ENCODE peak calls at places on chromosomes 7 and 10, in seven cellular contexts. One of them, this sample, is unnamed.

GRCh38 chr7:87517136-87517805 is 41.8 kb upstream of the ABCB4 start:
- DNase-seq in breast epithelium: no peak
- DNase-seq in NB4: peak
- DNase-seq in right lobe of liver: no peak
- DNase-seq in A549: no peak
- DNase-seq in tibial nerve: no peak
- DNase-seq in upper lobe of left lung: no peak
- DNase-seq in this sample: no peak

GRCh38 chr10:43237631-43238446 is 29.0 kb downstream of the RASGEF1A start:
- DNase-seq in breast epithelium: no peak
- DNase-seq in NB4: no peak
- DNase-seq in right lobe of liver: peak
- DNase-seq in A549: no peak
- DNase-seq in tibial nerve: no peak
- DNase-seq in upper lobe of left lung: no peak
- DNase-seq in this sample: no peak

GRCh38 chr7:150368098-150368883 is at the start of gene REPIN1:
- DNase-seq in breast epithelium: peak
- DNase-seq in NB4: peak
- DNase-seq in right lobe of liver: peak
- DNase-seq in A549: peak
- DNase-seq in tibial nerve: peak
- DNase-seq in upper lobe of left lung: peak
- DNase-seq in this sample: peak

GRCh38 chr10:126598009-126598408 is 72.5 kb downstream of the C10orf90 start:
- DNase-seq in breast epithelium: no peak
- DNase-seq in NB4: peak
- DNase-seq in right lobe of liver: no peak
- DNase-seq in A549: peak
- DNase-seq in tibial nerve: no peak
- DNase-seq in upper lobe of left lung: peak
- DNase-seq in this sample: peak

GRCh38 chr7:155027879-155028278 is 25.0 kb upstream of the PAXIP1 start:
- DNase-seq in breast epithelium: no peak
- DNase-seq in NB4: no peak
- DNase-seq in right lobe of liver: no peak
- DNase-seq in A549: no peak
- DNase-seq in tibial nerve: no peak
- DNase-seq in upper lobe of left lung: no peak
- DNase-seq in this sample: no peak

GRCh38 chr10:42989481-42989921 is 87.4 kb upstream of the RET start:
- DNase-seq in breast epithelium: no peak
- DNase-seq in NB4: peak
- DNase-seq in right lobe of liver: peak
- DNase-seq in A549: no peak
- DNase-seq in tibial nerve: no peak
- DNase-seq in upper lobe of left lung: no peak
- DNase-seq in this sample: no peak

GRCh38 chr10:5297466-5297865 is 67.3 kb upstream of the UCN3 start:
- DNase-seq in breast epithelium: no peak
- DNase-seq in NB4: peak
- DNase-seq in right lobe of liver: no peak
- DNase-seq in A549: no peak
- DNase-seq in tibial nerve: no peak
- DNase-seq in upper lobe of left lung: peak
- DNase-seq in this sample: no peak

GRCh38 chr10:106111241-106111640 is 1053.3 kb downstream of the SORCS1 start:
- DNase-seq in breast epithelium: no peak
- DNase-seq in NB4: no peak
- DNase-seq in right lobe of liver: no peak
- DNase-seq in A549: no peak
- DNase-seq in tibial nerve: no peak
- DNase-seq in upper lobe of left lung: no peak
- DNase-seq in this sample: no peak

GRCh38 chr7:105768117-105768516 is 108.3 kb downstream of the ATXN7L1 start:
- DNase-seq in breast epithelium: no peak
- DNase-seq in NB4: no peak
- DNase-seq in right lobe of liver: no peak
- DNase-seq in A549: no peak
- DNase-seq in tibial nerve: no peak
- DNase-seq in upper lobe of left lung: no peak
- DNase-seq in this sample: no peak

DNA sequence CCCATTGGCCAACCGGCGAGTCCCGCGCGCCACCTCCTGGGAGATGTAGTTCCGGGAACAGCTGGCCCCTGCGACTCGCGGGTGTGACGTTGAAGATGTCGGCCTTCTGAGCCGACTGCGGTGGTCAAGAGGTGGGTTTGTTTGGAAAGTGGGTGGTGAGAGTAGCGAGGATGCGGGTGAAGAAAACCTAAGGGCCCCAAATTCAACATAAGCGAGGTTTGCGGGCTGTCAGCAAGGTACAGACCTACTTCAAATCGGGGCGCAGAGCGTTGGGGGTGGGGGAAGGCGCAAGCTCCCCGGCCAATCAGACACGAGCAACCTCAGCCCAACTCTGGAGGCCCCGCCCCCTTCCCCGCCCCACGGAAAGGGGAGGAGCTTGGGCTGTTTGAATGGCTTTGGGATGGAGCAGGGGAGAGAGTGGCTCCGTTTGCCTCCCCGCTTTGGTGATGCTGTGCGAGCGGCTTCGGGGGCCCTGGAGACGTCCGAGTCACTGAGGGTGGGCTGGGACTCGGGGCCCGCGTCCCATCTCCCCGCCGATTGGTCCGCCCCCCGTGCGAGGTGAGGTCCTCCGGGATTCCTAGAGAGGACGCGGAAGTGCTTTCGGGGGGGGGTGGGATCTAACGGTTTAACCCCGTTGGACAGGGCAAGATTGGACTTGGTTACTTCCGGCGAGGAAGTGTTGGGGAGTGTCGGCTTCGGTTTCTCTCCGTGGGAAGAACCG is at the start of gene ZKSCAN5:
- DNase-seq in breast epithelium: peak
- DNase-seq in NB4: peak
- DNase-seq in right lobe of liver: peak
- DNase-seq in A549: peak
- DNase-seq in tibial nerve: peak
- DNase-seq in upper lobe of left lung: peak
- DNase-seq in this sample: peak
- TF ChIP-seq POLR2A in breast epithelium: peak
- TF ChIP-seq POLR2A in NB4: peak
- TF ChIP-seq POLR2A in right lobe of liver: peak
- TF ChIP-seq POLR2A in A549: peak
- TF ChIP-seq POLR2A in tibial nerve: peak
- TF ChIP-seq POLR2A in upper lobe of left lung: peak
- TF ChIP-seq POLR2A in this sample: peak

DNA sequence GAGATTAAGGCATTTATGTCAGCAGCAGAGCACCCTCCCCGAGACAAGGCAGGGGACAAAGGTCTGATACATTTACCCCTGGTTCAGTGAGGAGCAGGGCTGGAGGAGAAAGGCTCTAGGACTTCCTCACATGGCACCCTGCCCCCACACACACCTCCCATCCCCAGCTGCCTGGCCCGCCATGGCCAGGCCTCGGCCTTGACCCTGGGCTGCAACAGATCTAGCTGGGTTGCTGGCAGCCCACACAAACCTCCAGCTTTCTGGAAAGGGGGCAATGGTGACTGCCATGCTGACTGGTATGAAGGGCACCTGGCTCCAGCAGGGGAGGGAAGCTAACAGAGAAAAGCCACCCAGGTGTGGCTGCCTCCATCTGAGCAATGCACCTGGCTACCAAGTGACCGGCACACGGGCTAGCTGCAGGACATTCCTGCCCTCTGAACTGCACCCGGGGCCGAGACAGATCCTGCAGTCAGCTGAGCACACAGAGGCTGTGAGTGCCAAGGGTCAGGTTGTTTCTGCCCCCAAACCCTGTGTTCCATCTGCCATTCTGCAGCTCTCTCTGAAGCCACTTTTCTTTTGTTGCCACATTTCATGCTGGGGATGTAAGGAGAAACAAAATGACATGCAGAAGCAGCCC is 85.8 kb upstream of the LRRC18 start:
- DNase-seq in breast epithelium: no peak
- DNase-seq in NB4: no peak
- DNase-seq in right lobe of liver: peak
- DNase-seq in A549: no peak
- DNase-seq in tibial nerve: no peak
- DNase-seq in upper lobe of left lung: no peak
- DNase-seq in this sample: no peak
- TF ChIP-seq POLR2A in breast epithelium: no peak
- TF ChIP-seq POLR2A in NB4: no peak
- TF ChIP-seq POLR2A in right lobe of liver: no peak
- TF ChIP-seq POLR2A in A549: no peak
- TF ChIP-seq POLR2A in tibial nerve: no peak
- TF ChIP-seq POLR2A in upper lobe of left lung: no peak
- TF ChIP-seq POLR2A in this sample: no peak

GRCh38 chr10:125159932-125160855 is at the start of gene CTBP2:
- DNase-seq in breast epithelium: peak
- DNase-seq in NB4: peak
- DNase-seq in right lobe of liver: peak
- DNase-seq in A549: peak
- DNase-seq in tibial nerve: no peak
- DNase-seq in upper lobe of left lung: peak
- DNase-seq in this sample: peak
- TF ChIP-seq POLR2A in breast epithelium: no peak
- TF ChIP-seq POLR2A in NB4: no peak
- TF ChIP-seq POLR2A in right lobe of liver: no peak
- TF ChIP-seq POLR2A in A549: peak
- TF ChIP-seq POLR2A in tibial nerve: no peak
- TF ChIP-seq POLR2A in upper lobe of left lung: peak
- TF ChIP-seq POLR2A in this sample: peak

DNA sequence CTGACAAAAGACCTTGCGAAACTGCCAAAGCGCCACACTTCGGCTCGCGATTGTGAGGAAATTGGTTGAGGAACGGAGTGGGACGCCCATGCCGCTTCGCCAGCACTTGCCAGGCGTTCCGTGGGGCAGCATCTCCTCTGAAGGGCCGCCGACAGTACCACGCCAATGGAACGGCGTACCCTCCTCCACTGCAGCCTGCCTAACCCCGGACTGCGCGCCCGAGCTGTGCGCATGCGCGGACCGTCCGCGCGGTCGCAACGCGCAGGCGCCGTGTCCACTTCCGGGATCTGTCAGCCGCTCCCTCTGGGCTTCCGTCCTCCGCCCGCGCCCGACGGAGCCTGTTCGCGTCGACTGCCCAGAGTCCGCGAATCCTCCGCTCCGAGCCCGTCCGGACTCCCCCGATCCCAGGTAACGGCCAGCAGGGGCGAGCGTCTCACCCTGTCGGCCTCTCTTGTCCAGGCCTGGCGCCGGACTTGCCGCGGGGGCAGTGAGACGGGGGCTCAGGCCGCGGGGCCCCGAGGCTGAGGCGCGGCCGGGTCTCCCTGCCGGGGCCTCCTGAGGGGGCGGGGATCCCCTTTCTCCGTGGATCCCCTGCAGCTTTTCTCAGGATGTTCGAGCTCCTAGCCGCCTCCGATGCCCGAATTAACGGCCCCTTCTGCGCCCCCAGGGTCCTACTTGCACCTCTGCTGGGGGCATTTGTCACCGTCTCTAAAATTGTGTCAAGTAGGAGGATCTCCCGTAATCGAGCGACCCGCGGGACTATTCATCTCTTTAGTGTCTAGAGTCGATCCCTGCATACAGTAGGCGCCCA is at the start of gene ARPC1A:
- DNase-seq in breast epithelium: peak
- DNase-seq in NB4: peak
- DNase-seq in right lobe of liver: peak
- DNase-seq in A549: peak
- DNase-seq in tibial nerve: peak
- DNase-seq in upper lobe of left lung: peak
- DNase-seq in this sample: peak
- TF ChIP-seq POLR2A in breast epithelium: peak
- TF ChIP-seq POLR2A in NB4: peak
- TF ChIP-seq POLR2A in right lobe of liver: peak
- TF ChIP-seq POLR2A in A549: peak
- TF ChIP-seq POLR2A in tibial nerve: peak
- TF ChIP-seq POLR2A in upper lobe of left lung: peak
- TF ChIP-seq POLR2A in this sample: peak

GRCh38 chr7:80662252-80662651 is 23.8 kb downstream of the CD36 start:
- DNase-seq in breast epithelium: no peak
- DNase-seq in NB4: no peak
- DNase-seq in right lobe of liver: no peak
- DNase-seq in A549: no peak
- DNase-seq in tibial nerve: no peak
- DNase-seq in upper lobe of left lung: no peak
- DNase-seq in this sample: no peak

GRCh38 chr7:80661729-80662128 is 23.3 kb downstream of the CD36 start:
- DNase-seq in breast epithelium: no peak
- DNase-seq in NB4: peak
- DNase-seq in right lobe of liver: no peak
- DNase-seq in A549: no peak
- DNase-seq in tibial nerve: no peak
- DNase-seq in upper lobe of left lung: no peak
- DNase-seq in this sample: no peak

GRCh38 chr7:80660939-80661338 is 22.5 kb downstream of the CD36 start:
- DNase-seq in breast epithelium: no peak
- DNase-seq in NB4: no peak
- DNase-seq in right lobe of liver: no peak
- DNase-seq in A549: no peak
- DNase-seq in tibial nerve: no peak
- DNase-seq in upper lobe of left lung: no peak
- DNase-seq in this sample: no peak

GRCh38 chr7:80666376-80666775 is 27.9 kb downstream of the CD36 start:
- DNase-seq in breast epithelium: no peak
- DNase-seq in NB4: no peak
- DNase-seq in right lobe of liver: no peak
- DNase-seq in A549: no peak
- DNase-seq in tibial nerve: no peak
- DNase-seq in upper lobe of left lung: no peak
- DNase-seq in this sample: no peak

GRCh38 chr7:80665526-80665925 is 27.1 kb downstream of the CD36 start:
- DNase-seq in breast epithelium: no peak
- DNase-seq in NB4: no peak
- DNase-seq in right lobe of liver: no peak
- DNase-seq in A549: no peak
- DNase-seq in tibial nerve: no peak
- DNase-seq in upper lobe of left lung: no peak
- DNase-seq in this sample: no peak
- TF ChIP-seq POLR2A in breast epithelium: no peak
- TF ChIP-seq POLR2A in NB4: no peak
- TF ChIP-seq POLR2A in right lobe of liver: no peak
- TF ChIP-seq POLR2A in A549: no peak
- TF ChIP-seq POLR2A in tibial nerve: no peak
- TF ChIP-seq POLR2A in upper lobe of left lung: no peak
- TF ChIP-seq POLR2A in this sample: no peak